ENCODE peak calls at places on chromosome 15, in eight cellular contexts. S is stomach, P is upper lobe of left lung, I is transverse colon, U is sigmoid colon, C is SK-N-SH, N is H1, H is ovary. V is an unnamed sample. For H3K4me1, the result is how much of the 10 kb centered on the place peaks cover.

GRCh38 chr15:93152264-93152884 is 63.4 kb upstream of the RGMA start:
- DNase-seq in N (no peak), P (no peak), C (no peak), S (no peak), H (no peak), U (no peak), I (peak), V (no peak)

GRCh38 chr15:44537728-44538240 is 837 bp downstream of the EIF3J start:
- DNase-seq in S (no peak), N (no peak), I (no peak), H (no peak), P (no peak), C (peak), U (no peak), V (peak)

GRCh38 chr15:40928975-40929729 is at the start of gene DLL4:
- DNase-seq in U (no peak), P (peak), H (no peak), I (peak), S (peak), C (peak), N (peak), V (no peak)

GRCh38 chr15:82080774-82081173 is 35.0 kb upstream of the MEX3B start:
- DNase-seq in U (no peak), P (no peak), I (no peak), S (no peak), C (no peak), H (no peak), N (no peak), V (no peak)

GRCh38 chr15:80674245-80674614 is 20.9 kb upstream of the ABHD17C start:
- DNase-seq in S (no peak), H (no peak), N (no peak), I (no peak), C (no peak), P (no peak), U (no peak), V (no peak)

GRCh38 chr15:68309024-68309423 is 31.5 kb downstream of the FEM1B start:
- DNase-seq in I (no peak), H (no peak), C (no peak), S (no peak), N (no peak), U (no peak), P (no peak), V (no peak)

GRCh38 chr15:99155961-99156443 is 51.1 kb downstream of the SYNM start:
- DNase-seq in P (no peak), C (no peak), I (no peak), U (no peak), H (no peak), N (no peak), S (no peak), V (no peak)

GRCh38 chr15:36373549-36373948 is 205.9 kb upstream of the CDIN1 start:
- DNase-seq in P (no peak), H (no peak), C (no peak), I (no peak), N (no peak), S (no peak), U (no peak), V (no peak)

GRCh38 chr15:39127925-39128617 is 452.8 kb upstream of the THBS1 start:
- DNase-seq in U (no peak), C (no peak), N (no peak), P (no peak), I (peak), S (no peak), H (no peak), V (no peak)

GRCh38 chr15:38401101-38401500 is 52.8 kb upstream of the FAM98B start:
- DNase-seq in U (no peak), S (no peak), N (no peak), I (no peak), C (no peak), H (no peak), P (no peak), V (no peak)

GRCh38 chr15:25327671-25328070 is 111.2 kb downstream of the UBE3A start:
- DNase-seq in C (no peak), N (no peak), P (no peak), U (no peak), I (peak), H (no peak), S (no peak), V (no peak)

GRCh38 chr15:81865850-81866537 is 179.8 kb downstream of the MEX3B start:
- DNase-seq in U (no peak), S (no peak), P (no peak), H (no peak), C (no peak), I (no peak), N (no peak), V (no peak)

GRCh38 chr15:98649996-98650870 is 1.9 kb downstream of the IGF1R start:
- DNase-seq in N (no peak), P (peak), H (peak), S (peak), I (peak), C (peak), U (no peak), V (peak)

GRCh38 chr15:70056091-70056680 is 41.5 kb downstream of the TLE3 start:
- DNase-seq in P (no peak), I (no peak), H (no peak), C (no peak), S (no peak), N (no peak), U (peak), V (no peak)

GRCh38 chr15:68683551-68683950 is 104.8 kb downstream of the CORO2B start:
- DNase-seq in N (no peak), P (no peak), H (no peak), S (no peak), I (no peak), C (no peak), U (peak), V (no peak)

GRCh38 chr15:91318976-91319714 is 219.1 kb downstream of the SV2B start:
- DNase-seq in N (no peak), H (no peak), U (no peak), S (no peak), P (no peak), I (no peak), C (no peak), V (no peak)

GRCh38 chr15:74218172-74218885 is 15.7 kb upstream of the STRA6 start:
- DNase-seq in P (no peak), C (no peak), I (no peak), N (no peak), S (no peak), H (no peak), U (no peak), V (no peak)
- H3K4me1 ChIP-seq in P (under half), C (under half), I (under half), N (under half), S (under half), H (under half), U (under half), V (under half)

GRCh38 chr15:60423540-60423939 is 25.8 kb upstream of the ANXA2 start:
- DNase-seq in P (no peak), N (no peak), H (no peak), C (no peak), U (no peak), S (no peak), I (no peak), V (no peak)
- H3K27ac ChIP-seq in P (peak), N (no peak), H (no peak), C (peak), U (no peak), S (peak), I (no peak), V (peak)

DNA sequence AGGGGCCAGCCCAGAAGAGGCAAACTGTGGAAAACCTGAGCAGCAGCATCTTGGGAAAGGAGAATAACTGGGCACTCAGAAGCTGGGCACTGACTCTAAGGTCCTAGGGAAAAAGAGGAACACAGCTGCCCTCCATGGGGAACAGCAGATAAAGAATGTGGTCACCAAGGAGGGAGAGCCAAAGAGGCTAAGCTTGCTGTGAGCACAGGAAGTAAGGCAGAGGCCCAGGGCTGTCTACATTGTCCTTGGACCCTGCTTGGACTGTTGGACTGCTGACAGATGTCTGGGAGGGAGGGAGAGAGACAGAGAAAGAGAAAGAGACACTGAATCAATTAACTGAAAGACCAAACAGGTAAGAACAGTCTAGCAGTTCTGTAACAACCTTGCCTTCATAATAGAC is 4.5 kb upstream of the MNS1 start:
- DNase-seq in N (no peak), P (no peak), S (no peak), C (no peak), I (no peak), U (no peak), H (no peak), V (no peak)
- TF ChIP-seq EP300 in N (no peak), P (no peak), S (no peak), C (no peak), I (no peak), U (no peak), H (no peak), V (no peak)

GRCh38 chr15:101451192-101451799 is 38.2 kb downstream of the PCSK6 start:
- DNase-seq in C (peak), N (no peak), P (no peak), S (no peak), U (peak), H (peak), I (no peak), V (peak)
- H3K4me1 ChIP-seq in C (half or more), N (under half), P (under half), S (under half), U (under half), H (under half), I (under half), V (under half)

GRCh38 chr15:64825431-64826294 is at the start of gene PIF1:
- DNase-seq in C (peak), N (peak), U (peak), I (peak), P (peak), H (peak), S (peak), V (peak)

GRCh38 chr15:64828985-64829384 is 3.5 kb upstream of the PIF1 start:
- DNase-seq in U (no peak), C (no peak), I (no peak), H (no peak), P (no peak), N (no peak), S (no peak), V (no peak)

DNA sequence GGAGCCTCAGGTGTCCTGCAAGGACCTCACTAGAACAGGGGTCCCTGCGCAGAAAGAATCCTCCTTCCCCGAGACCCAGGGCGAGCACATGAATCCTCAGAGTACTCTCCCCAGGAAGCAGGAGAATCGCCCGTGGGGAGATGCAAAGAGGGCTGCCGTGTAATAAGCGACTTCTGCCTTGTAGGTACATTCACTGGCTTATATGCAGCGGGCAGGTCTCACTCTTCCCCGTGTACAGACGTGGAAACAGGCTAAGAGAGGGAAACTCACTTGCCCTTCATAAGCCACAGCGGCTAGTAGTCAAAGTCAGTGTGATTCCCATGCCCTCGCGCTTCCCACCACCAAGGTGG is 391 bp downstream of the PIF1 start:
- DNase-seq in U (peak), I (no peak), N (no peak), H (no peak), S (no peak), P (no peak), C (peak), V (no peak)
- H3K27ac ChIP-seq in U (peak), I (peak), N (peak), H (no peak), S (peak), P (no peak), C (peak), V (no peak)

DNA sequence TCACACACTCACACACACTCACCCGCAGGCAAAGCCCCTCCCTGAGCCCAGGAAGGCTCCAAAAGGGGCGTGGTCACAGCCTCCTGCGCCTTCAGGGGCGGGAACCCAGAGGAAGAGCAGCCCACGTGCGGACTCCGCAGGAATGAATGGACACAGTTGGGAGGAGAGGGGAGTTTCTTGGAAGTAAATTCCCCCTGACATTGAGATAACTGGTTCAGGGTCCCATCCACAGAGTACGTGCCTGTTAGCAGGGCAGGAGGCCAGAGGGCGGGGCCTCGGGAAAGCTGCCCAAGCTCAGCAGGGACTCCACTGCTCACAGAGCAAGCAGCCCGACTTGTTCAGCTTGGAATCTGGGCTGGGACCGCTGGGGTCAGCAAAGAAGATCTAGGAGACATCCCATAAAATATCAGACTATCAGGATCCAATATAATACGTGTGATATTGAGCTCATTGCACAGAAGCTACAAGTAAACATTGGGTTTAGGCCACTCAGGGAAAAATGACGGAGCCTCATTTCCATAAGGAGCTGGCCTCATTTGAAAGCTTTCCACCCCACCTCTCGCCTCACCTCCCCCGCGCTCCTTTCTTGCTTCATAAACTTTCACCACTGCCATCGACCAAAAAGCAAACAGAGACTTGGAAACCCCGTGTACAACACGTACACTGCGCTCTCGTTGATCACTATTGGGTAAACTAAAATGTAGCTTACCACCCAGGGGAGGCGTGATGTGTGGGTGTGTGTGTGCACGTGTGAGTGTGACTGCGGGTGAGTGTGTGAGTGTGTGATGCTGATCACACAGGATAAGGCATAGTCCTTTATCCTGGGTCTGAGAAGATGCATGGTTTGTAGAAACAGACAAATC is 36.0 kb downstream of the TM2D3 start:
- DNase-seq in H (peak), U (peak), C (no peak), N (peak), S (peak), I (peak), P (peak), V (peak)
- TF ChIP-seq EP300 in H (no peak), U (no peak), C (no peak), N (no peak), S (no peak), I (no peak), P (no peak), V (no peak)